ENCODE peak calls at places on chromosome 10, in seven cellular contexts. One of them, this sample, is unnamed.

GRCh38 chr10:98357208-98357836 is 57.7 kb downstream of the PYROXD2 start:
- DNase-seq in tibial nerve: no peak
- DNase-seq in CD4-positive, CD25-positive, alpha-beta regulatory T cell: no peak
- DNase-seq in stomach: no peak
- DNase-seq in tibial artery: no peak
- DNase-seq in caudate nucleus: no peak
- DNase-seq in CD8-positive, alpha-beta T cell: no peak
- DNase-seq in this sample: no peak

GRCh38 chr10:72846225-72846624 is 47.3 kb upstream of the OIT3 start:
- DNase-seq in tibial nerve: no peak
- DNase-seq in CD4-positive, CD25-positive, alpha-beta regulatory T cell: no peak
- DNase-seq in stomach: no peak
- DNase-seq in tibial artery: no peak
- DNase-seq in caudate nucleus: peak
- DNase-seq in CD8-positive, alpha-beta T cell: no peak
- DNase-seq in this sample: no peak

GRCh38 chr10:22997102-22997501 is 69.2 kb downstream of the ARMC3 start:
- DNase-seq in tibial nerve: no peak
- DNase-seq in CD4-positive, CD25-positive, alpha-beta regulatory T cell: no peak
- DNase-seq in stomach: no peak
- DNase-seq in tibial artery: no peak
- DNase-seq in caudate nucleus: no peak
- DNase-seq in CD8-positive, alpha-beta T cell: no peak
- DNase-seq in this sample: no peak

GRCh38 chr10:99748823-99749451 is 16.9 kb downstream of the CUTC start:
- DNase-seq in tibial nerve: no peak
- DNase-seq in CD4-positive, CD25-positive, alpha-beta regulatory T cell: no peak
- DNase-seq in stomach: no peak
- DNase-seq in tibial artery: no peak
- DNase-seq in caudate nucleus: no peak
- DNase-seq in CD8-positive, alpha-beta T cell: no peak
- DNase-seq in this sample: no peak

GRCh38 chr10:133334495-133335237 is 2.0 kb downstream of the CALY start:
- DNase-seq in tibial nerve: no peak
- DNase-seq in CD4-positive, CD25-positive, alpha-beta regulatory T cell: no peak
- DNase-seq in stomach: no peak
- DNase-seq in tibial artery: no peak
- DNase-seq in caudate nucleus: no peak
- DNase-seq in CD8-positive, alpha-beta T cell: peak
- DNase-seq in this sample: no peak

GRCh38 chr10:99926925-99927718 is 82.6 kb downstream of the DNMBP start:
- DNase-seq in tibial nerve: peak
- DNase-seq in CD4-positive, CD25-positive, alpha-beta regulatory T cell: no peak
- DNase-seq in stomach: peak
- DNase-seq in tibial artery: no peak
- DNase-seq in caudate nucleus: no peak
- DNase-seq in CD8-positive, alpha-beta T cell: no peak
- DNase-seq in this sample: no peak

GRCh38 chr10:10642741-10643280 is 374.9 kb upstream of the CELF2 start:
- DNase-seq in tibial nerve: peak
- DNase-seq in CD4-positive, CD25-positive, alpha-beta regulatory T cell: no peak
- DNase-seq in stomach: no peak
- DNase-seq in tibial artery: peak
- DNase-seq in caudate nucleus: no peak
- DNase-seq in CD8-positive, alpha-beta T cell: no peak
- DNase-seq in this sample: peak

GRCh38 chr10:12412671-12413368 is 63.5 kb downstream of the CAMK1D start:
- DNase-seq in tibial nerve: no peak
- DNase-seq in CD4-positive, CD25-positive, alpha-beta regulatory T cell: no peak
- DNase-seq in stomach: no peak
- DNase-seq in tibial artery: no peak
- DNase-seq in caudate nucleus: no peak
- DNase-seq in CD8-positive, alpha-beta T cell: peak
- DNase-seq in this sample: no peak

GRCh38 chr10:11539191-11539868 is 72.1 kb downstream of the USP6NL start:
- DNase-seq in tibial nerve: no peak
- DNase-seq in CD4-positive, CD25-positive, alpha-beta regulatory T cell: no peak
- DNase-seq in stomach: no peak
- DNase-seq in tibial artery: no peak
- DNase-seq in caudate nucleus: no peak
- DNase-seq in CD8-positive, alpha-beta T cell: no peak
- DNase-seq in this sample: no peak

GRCh38 chr10:50614444-50615137 is 9.2 kb downstream of the SGMS1 start:
- DNase-seq in tibial nerve: no peak
- DNase-seq in CD4-positive, CD25-positive, alpha-beta regulatory T cell: peak
- DNase-seq in stomach: peak
- DNase-seq in tibial artery: no peak
- DNase-seq in caudate nucleus: no peak
- DNase-seq in CD8-positive, alpha-beta T cell: no peak
- DNase-seq in this sample: no peak

GRCh38 chr10:92569071-92569470 is 4.8 kb downstream of the IDE start:
- DNase-seq in tibial nerve: no peak
- DNase-seq in CD4-positive, CD25-positive, alpha-beta regulatory T cell: no peak
- DNase-seq in stomach: no peak
- DNase-seq in tibial artery: no peak
- DNase-seq in caudate nucleus: no peak
- DNase-seq in CD8-positive, alpha-beta T cell: no peak
- DNase-seq in this sample: no peak
- H3K27ac ChIP-seq in tibial nerve: no peak
- H3K27ac ChIP-seq in CD4-positive, CD25-positive, alpha-beta regulatory T cell: no peak
- H3K27ac ChIP-seq in stomach: no peak
- H3K27ac ChIP-seq in tibial artery: no peak
- H3K27ac ChIP-seq in caudate nucleus: no peak
- H3K27ac ChIP-seq in CD8-positive, alpha-beta T cell: no peak
- H3K27ac ChIP-seq in this sample: no peak

GRCh38 chr10:102781921-102782542 is 38.3 kb downstream of the WBP1L start:
- DNase-seq in tibial nerve: no peak
- DNase-seq in CD4-positive, CD25-positive, alpha-beta regulatory T cell: no peak
- DNase-seq in stomach: no peak
- DNase-seq in tibial artery: no peak
- DNase-seq in caudate nucleus: no peak
- DNase-seq in CD8-positive, alpha-beta T cell: no peak
- DNase-seq in this sample: no peak
- H3K27ac ChIP-seq in tibial nerve: peak
- H3K27ac ChIP-seq in CD4-positive, CD25-positive, alpha-beta regulatory T cell: no peak
- H3K27ac ChIP-seq in stomach: peak
- H3K27ac ChIP-seq in tibial artery: peak
- H3K27ac ChIP-seq in caudate nucleus: peak
- H3K27ac ChIP-seq in CD8-positive, alpha-beta T cell: no peak
- H3K27ac ChIP-seq in this sample: peak

GRCh38 chr10:79445217-79445707 is at the start of gene ZCCHC24:
- DNase-seq in tibial nerve: no peak
- DNase-seq in CD4-positive, CD25-positive, alpha-beta regulatory T cell: no peak
- DNase-seq in stomach: peak
- DNase-seq in tibial artery: peak
- DNase-seq in caudate nucleus: no peak
- DNase-seq in CD8-positive, alpha-beta T cell: peak
- DNase-seq in this sample: peak
- H3K27ac ChIP-seq in tibial nerve: peak
- H3K27ac ChIP-seq in CD4-positive, CD25-positive, alpha-beta regulatory T cell: peak
- H3K27ac ChIP-seq in stomach: peak
- H3K27ac ChIP-seq in tibial artery: peak
- H3K27ac ChIP-seq in caudate nucleus: peak
- H3K27ac ChIP-seq in CD8-positive, alpha-beta T cell: peak
- H3K27ac ChIP-seq in this sample: peak

GRCh38 chr10:17022898-17023297 is 106.7 kb downstream of the CUBN start:
- DNase-seq in tibial nerve: no peak
- DNase-seq in CD4-positive, CD25-positive, alpha-beta regulatory T cell: no peak
- DNase-seq in stomach: no peak
- DNase-seq in tibial artery: no peak
- DNase-seq in caudate nucleus: no peak
- DNase-seq in CD8-positive, alpha-beta T cell: no peak
- DNase-seq in this sample: no peak

GRCh38 chr10:17019696-17020095 is 109.9 kb downstream of the CUBN start:
- DNase-seq in tibial nerve: no peak
- DNase-seq in CD4-positive, CD25-positive, alpha-beta regulatory T cell: no peak
- DNase-seq in stomach: no peak
- DNase-seq in tibial artery: no peak
- DNase-seq in caudate nucleus: no peak
- DNase-seq in CD8-positive, alpha-beta T cell: no peak
- DNase-seq in this sample: no peak

GRCh38 chr10:17022399-17022798 is 107.2 kb downstream of the CUBN start:
- DNase-seq in tibial nerve: no peak
- DNase-seq in CD4-positive, CD25-positive, alpha-beta regulatory T cell: no peak
- DNase-seq in stomach: no peak
- DNase-seq in tibial artery: no peak
- DNase-seq in caudate nucleus: no peak
- DNase-seq in CD8-positive, alpha-beta T cell: no peak
- DNase-seq in this sample: no peak

GRCh38 chr10:17023386-17024298 is 106.0 kb downstream of the CUBN start:
- DNase-seq in tibial nerve: peak
- DNase-seq in CD4-positive, CD25-positive, alpha-beta regulatory T cell: peak
- DNase-seq in stomach: peak
- DNase-seq in tibial artery: peak
- DNase-seq in caudate nucleus: no peak
- DNase-seq in CD8-positive, alpha-beta T cell: peak
- DNase-seq in this sample: peak

DNA sequence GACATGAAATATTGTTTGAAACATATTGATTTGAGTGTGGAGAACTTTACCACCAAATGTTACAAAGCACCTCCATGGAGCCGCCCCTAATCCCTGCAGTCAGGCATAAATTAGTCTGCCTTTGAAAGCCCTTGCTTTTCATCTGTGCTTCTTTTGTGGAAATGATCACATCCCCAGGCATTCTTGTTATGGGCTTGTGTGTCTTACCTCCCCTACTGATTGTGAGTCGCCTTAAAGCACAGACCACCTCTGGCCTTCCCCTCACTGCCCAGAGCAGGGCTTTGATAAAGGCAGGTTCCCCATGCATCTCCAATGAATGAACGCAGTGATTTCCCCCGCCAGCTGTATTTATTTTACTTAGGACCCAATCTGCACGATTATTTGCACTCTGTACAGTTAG is 108.0 kb downstream of the CUBN start:
- DNase-seq in tibial nerve: no peak
- DNase-seq in CD4-positive, CD25-positive, alpha-beta regulatory T cell: no peak
- DNase-seq in stomach: no peak
- DNase-seq in tibial artery: no peak
- DNase-seq in caudate nucleus: no peak
- DNase-seq in CD8-positive, alpha-beta T cell: no peak
- DNase-seq in this sample: no peak
- H3K27ac ChIP-seq in tibial nerve: no peak
- H3K27ac ChIP-seq in CD4-positive, CD25-positive, alpha-beta regulatory T cell: no peak
- H3K27ac ChIP-seq in stomach: no peak
- H3K27ac ChIP-seq in tibial artery: no peak
- H3K27ac ChIP-seq in caudate nucleus: no peak
- H3K27ac ChIP-seq in CD8-positive, alpha-beta T cell: no peak
- H3K27ac ChIP-seq in this sample: no peak

DNA sequence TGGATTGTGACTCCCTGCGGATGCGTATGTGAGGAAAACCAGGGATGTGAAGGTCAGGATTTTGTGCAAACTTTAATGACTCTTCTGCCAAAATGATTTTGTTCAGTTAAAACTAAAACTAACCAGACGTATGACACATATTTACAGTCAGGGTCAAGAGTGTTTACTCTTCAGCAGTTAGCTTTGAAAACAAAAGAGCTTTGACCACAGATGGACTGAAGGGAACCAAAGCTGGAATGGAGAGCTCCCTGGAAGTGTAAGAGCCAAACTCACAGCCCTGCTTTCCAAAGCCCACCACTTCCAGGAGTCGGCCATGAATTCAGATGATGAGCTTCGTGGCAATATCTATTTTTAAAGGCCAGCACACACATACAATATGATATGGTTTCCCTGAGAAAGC is 15.5 kb downstream of the SVIL start:
- DNase-seq in tibial nerve: no peak
- DNase-seq in CD4-positive, CD25-positive, alpha-beta regulatory T cell: no peak
- DNase-seq in stomach: no peak
- DNase-seq in tibial artery: no peak
- DNase-seq in caudate nucleus: no peak
- DNase-seq in CD8-positive, alpha-beta T cell: no peak
- DNase-seq in this sample: no peak
- H3K27ac ChIP-seq in tibial nerve: no peak
- H3K27ac ChIP-seq in CD4-positive, CD25-positive, alpha-beta regulatory T cell: no peak
- H3K27ac ChIP-seq in stomach: peak
- H3K27ac ChIP-seq in tibial artery: peak
- H3K27ac ChIP-seq in caudate nucleus: no peak
- H3K27ac ChIP-seq in CD8-positive, alpha-beta T cell: no peak
- H3K27ac ChIP-seq in this sample: peak

GRCh38 chr10:113027574-113028392 is 77.7 kb downstream of the TCF7L2 start:
- DNase-seq in tibial nerve: no peak
- DNase-seq in CD4-positive, CD25-positive, alpha-beta regulatory T cell: no peak
- DNase-seq in stomach: no peak
- DNase-seq in tibial artery: no peak
- DNase-seq in caudate nucleus: no peak
- DNase-seq in CD8-positive, alpha-beta T cell: no peak
- DNase-seq in this sample: no peak
- H3K27ac ChIP-seq in tibial nerve: no peak
- H3K27ac ChIP-seq in CD4-positive, CD25-positive, alpha-beta regulatory T cell: no peak
- H3K27ac ChIP-seq in stomach: peak
- H3K27ac ChIP-seq in tibial artery: peak
- H3K27ac ChIP-seq in caudate nucleus: no peak
- H3K27ac ChIP-seq in CD8-positive, alpha-beta T cell: no peak
- H3K27ac ChIP-seq in this sample: peak

GRCh38 chr10:13949844-13950542 is 363.2 kb downstream of the PRPF18 start:
- DNase-seq in tibial nerve: peak
- DNase-seq in CD4-positive, CD25-positive, alpha-beta regulatory T cell: no peak
- DNase-seq in stomach: no peak
- DNase-seq in tibial artery: no peak
- DNase-seq in caudate nucleus: no peak
- DNase-seq in CD8-positive, alpha-beta T cell: no peak
- DNase-seq in this sample: no peak
- H3K27ac ChIP-seq in tibial nerve: no peak
- H3K27ac ChIP-seq in CD4-positive, CD25-positive, alpha-beta regulatory T cell: no peak
- H3K27ac ChIP-seq in stomach: no peak
- H3K27ac ChIP-seq in tibial artery: peak
- H3K27ac ChIP-seq in caudate nucleus: no peak
- H3K27ac ChIP-seq in CD8-positive, alpha-beta T cell: no peak
- H3K27ac ChIP-seq in this sample: peak